ENCODE peak calls at places on chromosomes 12 and 14, in eight cellular contexts. C, N, L, M, D, Y, B and E are unnamed samples. For H3K27me3, the result is how much of the 10 kb centered on the place peaks cover.

GRCh38 chr14:105911006-105911847 is 384.8 kb downstream of the TMEM121 start:
- DNase-seq in C (no peak), Y (no peak), N (no peak), L (no peak), B (peak), D (no peak), M (no peak), E (no peak)

GRCh38 chr12:75724913-75725312 is 213.5 kb upstream of the KRR1 start:
- DNase-seq in Y (peak), L (no peak), D (no peak), N (no peak), M (peak), B (no peak), C (peak), E (no peak)

GRCh38 chr12:71626768-71627167 is 36.9 kb downstream of the ZFC3H1 start:
- DNase-seq in Y (no peak), D (no peak), C (peak), N (no peak), L (no peak), B (no peak), M (no peak), E (no peak)

GRCh38 chr14:105487986-105488777 is 1.5 kb downstream of the CRIP1 start:
- DNase-seq in Y (no peak), M (no peak), N (no peak), C (no peak), D (peak), L (peak), B (peak), E (no peak)

GRCh38 chr12:17528394-17528793 is 561.6 kb downstream of the RERGL start:
- DNase-seq in D (no peak), C (no peak), B (no peak), N (no peak), L (no peak), Y (no peak), M (no peak), E (no peak)

GRCh38 chr14:75840911-75841310 is 140.9 kb downstream of the TGFB3 start:
- DNase-seq in D (no peak), B (no peak), N (no peak), L (no peak), Y (no peak), M (no peak), C (no peak), E (no peak)

GRCh38 chr12:93851245-93851665 is 174.1 kb downstream of the CRADD start:
- DNase-seq in B (no peak), D (no peak), N (no peak), M (no peak), C (no peak), Y (no peak), L (no peak), E (peak)

GRCh38 chr12:128687851-128688250 is 135.9 kb downstream of the SLC15A4 start:
- DNase-seq in N (no peak), M (no peak), D (no peak), L (no peak), B (no peak), C (no peak), Y (no peak), E (no peak)

GRCh38 chr12:52757449-52758176 is 19.5 kb downstream of the KRT76 start:
- DNase-seq in L (no peak), B (no peak), Y (no peak), M (no peak), D (no peak), N (no peak), C (no peak), E (no peak)

GRCh38 chr12:71599213-71599612 is 64.4 kb downstream of the ZFC3H1 start:
- DNase-seq in Y (no peak), D (no peak), B (no peak), M (no peak), C (no peak), N (no peak), L (no peak), E (no peak)

GRCh38 chr12:62683724-62684501 is 217.3 kb downstream of the MON2 start:
- DNase-seq in D (peak), N (peak), Y (no peak), M (no peak), C (no peak), L (no peak), B (no peak), E (no peak)

GRCh38 chr14:61254803-61255526 is 26.2 kb downstream of the TMEM30B start:
- DNase-seq in D (no peak), L (no peak), B (no peak), Y (no peak), M (no peak), C (no peak), N (no peak), E (no peak)

GRCh38 chr12:19719650-19720049 is 280.4 kb downstream of the AEBP2 start:
- DNase-seq in Y (no peak), M (no peak), D (no peak), L (no peak), C (no peak), N (no peak), B (no peak), E (no peak)

GRCh38 chr14:31206536-31207286 is 882 bp downstream of the HECTD1 start:
- DNase-seq in N (no peak), L (no peak), C (peak), Y (no peak), M (no peak), B (peak), D (peak), E (peak)

GRCh38 chr12:102302553-102302952 is 104.9 kb upstream of the PMCH start:
- DNase-seq in C (no peak), M (no peak), L (no peak), Y (no peak), D (no peak), N (no peak), B (no peak), E (no peak)

GRCh38 chr12:43099691-43100163 is 452.3 kb downstream of the ADAMTS20 start:
- DNase-seq in N (no peak), M (no peak), D (no peak), L (no peak), Y (no peak), B (no peak), C (no peak), E (no peak)

GRCh38 chr12:12736759-12737676 is 19.9 kb downstream of the CDKN1B start:
- DNase-seq in M (no peak), N (no peak), L (peak), D (no peak), C (peak), B (no peak), Y (peak), E (peak)

GRCh38 chr14:97417331-97417730 is 620.1 kb downstream of the VRK1 start:
- DNase-seq in D (no peak), L (no peak), B (no peak), C (no peak), M (no peak), N (no peak), Y (no peak), E (no peak)

GRCh38 chr12:3995276-3995675 is 122.1 kb upstream of the PARP11 start:
- DNase-seq in Y (no peak), D (no peak), C (no peak), B (no peak), N (no peak), L (no peak), M (no peak), E (no peak)

GRCh38 chr12:114993202-114993601 is 309.2 kb upstream of the TBX3 start:
- DNase-seq in C (no peak), D (no peak), N (no peak), B (no peak), L (no peak), Y (peak), M (no peak), E (no peak)

GRCh38 chr12:116318738-116319050 is 41.2 kb upstream of the MED13L start:
- DNase-seq in B (no peak), L (no peak), Y (no peak), N (no peak), M (no peak), D (no peak), C (no peak), E (no peak)

GRCh38 chr14:52307376-52307775 is 6.7 kb upstream of the PTGER2 start:
- DNase-seq in N (no peak), M (no peak), L (no peak), Y (no peak), C (no peak), B (no peak), D (no peak), E (no peak)
- H3K27me3 ChIP-seq in N (under half), M (under half), L (under half), Y (under half), C (under half), B (under half), D (under half), E (under half)

GRCh38 chr12:47854531-47854930 is 34.8 kb upstream of the HDAC7 start:
- DNase-seq in C (no peak), Y (no peak), N (no peak), M (no peak), L (no peak), B (no peak), D (no peak), E (no peak)
- TF ChIP-seq CTCF in C (no peak), Y (no peak), N (no peak), M (no peak), L (no peak), B (no peak), D (no peak), E (no peak)

DNA sequence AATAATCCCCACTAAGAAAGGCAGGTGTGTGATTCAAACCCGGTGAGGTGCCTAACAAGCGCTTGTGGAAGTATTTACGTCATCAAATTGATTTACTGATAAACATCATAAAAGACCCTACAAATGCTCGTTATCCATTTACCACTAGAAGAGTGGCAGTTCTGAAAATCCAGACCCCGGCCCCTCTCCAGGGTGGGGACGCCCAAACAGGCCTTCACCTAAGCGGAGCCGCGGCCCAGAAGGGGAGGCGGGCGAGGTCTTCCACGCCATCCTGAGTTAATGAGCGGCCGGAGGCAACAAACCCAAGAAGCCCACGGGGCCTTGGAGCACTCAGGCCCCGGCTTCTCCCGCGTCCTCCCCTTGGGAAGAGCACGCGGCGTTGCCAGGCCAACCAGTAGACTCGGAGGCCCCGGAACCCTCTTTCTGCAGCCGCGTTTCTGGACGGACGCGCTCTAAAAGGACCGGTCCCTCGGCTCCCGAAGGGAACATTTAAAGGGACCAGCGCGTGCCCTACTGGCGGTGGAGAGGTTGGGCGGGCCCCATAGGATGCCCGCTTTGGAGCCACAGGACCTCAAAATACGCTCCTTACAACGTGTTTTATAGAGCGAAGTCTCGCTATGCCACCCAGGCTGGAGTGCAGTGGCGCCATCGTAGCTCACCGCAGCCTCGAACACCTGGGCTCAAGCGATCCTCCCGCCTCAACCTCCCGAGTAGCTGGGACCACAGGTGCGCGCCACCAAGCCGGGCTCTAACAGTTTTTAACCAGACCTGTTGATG is 3.5 kb downstream of the PTPN21 start:
- DNase-seq in B (peak), D (peak), C (peak), N (peak), L (peak), M (peak), Y (no peak), E (peak)
- H3K4me3 ChIP-seq in B (peak), D (peak), C (peak), N (peak), L (peak), M (peak), Y (peak), E (no peak)

DNA sequence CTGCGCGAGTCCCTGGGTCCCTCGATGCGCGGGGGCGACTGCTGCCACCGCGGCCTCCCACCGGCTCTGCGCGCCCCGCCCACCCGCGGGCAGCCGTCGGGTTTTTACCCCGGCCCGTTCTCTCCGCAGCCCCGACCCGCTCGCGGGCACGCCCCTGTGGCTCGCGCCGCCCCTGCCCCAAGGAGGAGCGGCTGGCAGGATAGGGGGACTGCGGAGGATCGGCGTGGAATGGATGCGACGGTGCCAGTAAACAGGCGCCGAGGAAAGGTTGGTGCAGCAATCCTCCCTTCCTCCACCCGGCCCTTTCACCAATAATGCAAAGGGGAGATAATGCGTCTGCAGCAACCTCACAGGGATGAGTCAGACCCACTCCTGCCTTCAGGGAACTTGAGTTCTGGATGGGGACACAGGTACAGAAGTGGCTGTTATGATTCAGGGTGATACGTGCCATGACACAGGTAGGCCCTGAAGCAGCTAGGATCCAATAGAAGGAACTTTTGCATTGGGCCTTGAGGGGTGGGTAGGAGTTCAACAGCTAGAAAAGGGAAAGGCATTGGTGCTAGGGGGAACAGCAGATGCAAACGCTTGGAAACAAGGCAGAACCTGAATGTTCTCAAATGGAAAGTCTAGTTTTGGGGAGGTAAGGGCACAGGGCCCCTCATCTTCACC is 554 bp upstream of the DEGS2 start:
- DNase-seq in Y (no peak), B (no peak), C (no peak), L (no peak), N (no peak), D (no peak), M (no peak), E (no peak)
- H3K27me3 ChIP-seq in Y (under half), B (under half), C (under half), L (under half), N (under half), D (under half), M (under half), E (under half)

GRCh38 chr12:122402264-122402663 is 20.2 kb downstream of the CLIP1 start:
- DNase-seq in B (no peak), N (no peak), Y (no peak), L (no peak), C (no peak), D (no peak), M (no peak), E (no peak)

GRCh38 chr12:122406701-122407154 is 15.7 kb downstream of the CLIP1 start:
- DNase-seq in B (no peak), Y (peak), D (no peak), C (no peak), L (no peak), M (no peak), N (no peak), E (no peak)

GRCh38 chr12:122399592-122400373 is 22.7 kb downstream of the CLIP1 start:
- DNase-seq in C (peak), N (peak), L (peak), B (no peak), M (peak), Y (peak), D (peak), E (no peak)

GRCh38 chr12:122403831-122404230 is 18.6 kb downstream of the CLIP1 start:
- DNase-seq in N (no peak), B (no peak), M (no peak), Y (no peak), C (no peak), L (no peak), D (no peak), E (peak)

DNA sequence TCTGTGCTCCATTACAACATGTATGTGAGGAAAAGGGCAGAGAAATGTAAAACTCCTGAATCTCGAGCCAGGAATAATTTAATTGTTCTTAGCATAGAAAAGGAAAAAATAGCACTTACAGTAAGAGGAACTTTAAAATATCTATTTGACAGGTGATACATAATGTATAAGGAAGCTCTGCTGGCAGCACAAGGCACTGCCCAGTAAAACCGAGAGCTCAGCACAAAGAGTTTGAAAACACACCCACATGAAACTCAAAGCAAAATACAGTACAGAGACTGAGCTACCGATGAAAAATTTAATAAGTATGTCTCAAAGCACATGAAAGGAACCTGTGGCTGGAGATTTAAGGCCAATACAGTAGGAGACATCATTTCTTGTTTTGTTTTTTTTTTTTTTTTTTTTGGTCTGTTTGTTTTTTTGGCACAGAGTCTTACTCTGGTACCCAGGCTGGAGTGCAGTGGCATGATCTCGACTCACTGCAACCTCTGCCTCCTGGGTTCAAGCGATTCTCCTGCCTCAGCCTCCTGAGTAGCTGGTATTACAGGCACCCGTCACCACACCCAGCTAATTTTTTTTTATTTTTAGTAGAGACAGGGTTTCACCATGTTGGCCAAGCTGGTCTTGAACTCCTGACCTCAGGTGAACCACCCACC is 19.2 kb downstream of the CLIP1 start:
- DNase-seq in L (no peak), N (no peak), C (no peak), M (no peak), Y (no peak), D (no peak), B (no peak), E (no peak)
- TF ChIP-seq CTCF in L (no peak), N (no peak), C (no peak), M (no peak), Y (no peak), D (no peak), B (no peak), E (no peak)

DNA sequence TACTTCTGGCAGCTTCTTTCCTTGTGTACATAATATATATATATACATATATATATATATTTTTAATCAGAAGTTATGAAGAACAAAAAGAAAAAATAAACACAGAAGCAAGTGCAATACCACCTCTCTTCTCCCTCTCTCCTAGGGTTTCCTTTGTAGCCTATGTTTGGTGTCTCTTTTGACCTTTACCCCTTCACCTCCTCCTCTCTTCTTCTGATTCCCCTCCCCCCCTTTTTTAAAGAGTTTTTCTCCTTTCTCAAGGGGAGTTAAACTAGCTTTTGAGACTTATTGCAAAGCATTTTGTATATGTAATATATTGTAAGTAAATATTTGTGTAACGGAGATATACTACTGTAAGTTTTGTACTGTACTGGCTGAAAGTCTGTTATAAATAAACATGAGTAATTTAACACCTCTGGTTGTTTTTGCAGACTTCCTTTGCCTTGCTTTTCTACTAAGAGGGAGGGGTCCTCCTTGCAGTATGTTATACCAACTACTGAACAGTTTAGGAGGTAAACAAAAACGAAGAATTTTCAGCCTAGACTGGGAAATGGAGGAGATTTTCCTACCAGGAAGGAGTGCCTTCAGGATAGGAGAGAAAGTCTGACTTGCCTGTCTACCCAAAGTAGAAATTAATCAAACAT is 3.6 kb upstream of the RPS26 start:
- DNase-seq in Y (no peak), D (no peak), N (no peak), B (no peak), L (no peak), M (no peak), C (no peak), E (no peak)
- H3K4me3 ChIP-seq in Y (no peak), D (no peak), N (no peak), B (no peak), L (no peak), M (no peak), C (no peak), E (no peak)

DNA sequence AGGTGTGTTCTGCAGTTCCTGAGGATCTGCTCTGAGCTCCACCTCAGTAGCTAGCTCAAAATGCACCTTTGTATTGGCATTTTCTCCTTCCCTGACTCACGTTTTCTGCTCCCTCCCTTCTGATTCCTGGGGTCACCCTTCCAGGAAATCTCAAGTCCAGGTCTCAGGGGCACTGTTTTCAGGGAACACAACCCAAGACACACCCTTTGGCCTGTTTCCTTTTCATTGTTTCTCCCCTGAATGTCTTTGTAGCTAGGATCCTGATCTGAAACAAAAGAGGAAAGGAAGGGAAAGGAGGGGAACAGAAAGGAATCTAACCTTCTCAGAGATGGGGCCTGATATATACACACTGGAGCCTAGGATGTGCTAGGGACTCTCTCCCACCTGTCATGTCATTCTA is 7.3 kb upstream of the RIPK3 start:
- DNase-seq in M (no peak), N (no peak), Y (no peak), B (no peak), C (no peak), D (no peak), L (no peak), E (no peak)
- H3K27me3 ChIP-seq in M (under half), N (under half), Y (under half), B (under half), C (under half), D (under half), L (under half), E (under half)

GRCh38 chr14:90726656-90727055 is 89.6 kb downstream of the TTC7B start:
- DNase-seq in Y (peak), L (no peak), D (no peak), C (no peak), N (peak), M (no peak), B (no peak), E (no peak)
- TF ChIP-seq CTCF in Y (peak), L (no peak), D (no peak), C (no peak), N (peak), M (peak), B (no peak), E (no peak)